ENCODE peak calls at places on chromosomes 6 and 20, in nine cellular contexts. One of them, this sample, is unnamed.

GRCh38 chr20:58784321-58785074 is 66.2 kb downstream of the GNAS-AS1 start:
- DNase-seq in K562: no peak
- DNase-seq in GM12891: no peak
- DNase-seq in sigmoid colon: peak; percentile 58
- DNase-seq in lower leg skin: no peak
- DNase-seq in right lobe of liver: no peak
- DNase-seq in heart left ventricle: no peak
- DNase-seq in NB4: no peak
- DNase-seq in testis: no peak
- DNase-seq in this sample: no peak

GRCh38 chr20:7155282-7155681 is 387.8 kb downstream of the BMP2 start:
- DNase-seq in K562: no peak
- DNase-seq in GM12891: no peak
- DNase-seq in sigmoid colon: no peak
- DNase-seq in lower leg skin: no peak
- DNase-seq in right lobe of liver: no peak
- DNase-seq in heart left ventricle: no peak
- DNase-seq in NB4: no peak
- DNase-seq in testis: no peak
- DNase-seq in this sample: no peak

GRCh38 chr6:122752990-122753687 is 26.4 kb upstream of the FABP7 start:
- DNase-seq in K562: no peak
- DNase-seq in GM12891: no peak
- DNase-seq in sigmoid colon: no peak
- DNase-seq in lower leg skin: no peak
- DNase-seq in right lobe of liver: no peak
- DNase-seq in heart left ventricle: no peak
- DNase-seq in NB4: no peak
- DNase-seq in testis: no peak
- DNase-seq in this sample: peak; percentile 18

GRCh38 chr6:12595161-12595792 is 121.3 kb upstream of the PHACTR1 start:
- DNase-seq in K562: no peak
- DNase-seq in GM12891: no peak
- DNase-seq in sigmoid colon: no peak
- DNase-seq in lower leg skin: no peak
- DNase-seq in right lobe of liver: no peak
- DNase-seq in heart left ventricle: no peak
- DNase-seq in NB4: peak; percentile 52
- DNase-seq in testis: no peak
- DNase-seq in this sample: no peak

GRCh38 chr20:32358632-32358882 is 426 bp downstream of the ASXL1 start:
- DNase-seq in K562: no peak
- DNase-seq in GM12891: no peak
- DNase-seq in sigmoid colon: no peak
- DNase-seq in lower leg skin: no peak
- DNase-seq in right lobe of liver: no peak
- DNase-seq in heart left ventricle: no peak
- DNase-seq in NB4: no peak
- DNase-seq in testis: no peak
- DNase-seq in this sample: no peak

GRCh38 chr20:60837386-60837785 is 414.7 kb upstream of the CDH4 start:
- DNase-seq in K562: no peak
- DNase-seq in GM12891: no peak
- DNase-seq in sigmoid colon: no peak
- DNase-seq in lower leg skin: no peak
- DNase-seq in right lobe of liver: no peak
- DNase-seq in heart left ventricle: no peak
- DNase-seq in NB4: no peak
- DNase-seq in testis: no peak
- DNase-seq in this sample: no peak

GRCh38 chr20:12084482-12084881 is 166.8 kb downstream of the BTBD3 start:
- DNase-seq in K562: no peak
- DNase-seq in GM12891: no peak
- DNase-seq in sigmoid colon: no peak
- DNase-seq in lower leg skin: no peak
- DNase-seq in right lobe of liver: no peak
- DNase-seq in heart left ventricle: no peak
- DNase-seq in NB4: no peak
- DNase-seq in testis: no peak
- DNase-seq in this sample: no peak

GRCh38 chr6:46626228-46626909 is 26.2 kb downstream of the CYP39A1 start:
- DNase-seq in K562: peak; percentile 19
- DNase-seq in GM12891: no peak
- DNase-seq in sigmoid colon: no peak
- DNase-seq in lower leg skin: no peak
- DNase-seq in right lobe of liver: no peak
- DNase-seq in heart left ventricle: no peak
- DNase-seq in NB4: peak; percentile 27
- DNase-seq in testis: no peak
- DNase-seq in this sample: peak; percentile 20

GRCh38 chr6:13730704-13731103 is 19.1 kb upstream of the RANBP9 start:
- DNase-seq in K562: no peak
- DNase-seq in GM12891: no peak
- DNase-seq in sigmoid colon: no peak
- DNase-seq in lower leg skin: no peak
- DNase-seq in right lobe of liver: no peak
- DNase-seq in heart left ventricle: no peak
- DNase-seq in NB4: no peak
- DNase-seq in testis: no peak
- DNase-seq in this sample: no peak

GRCh38 chr20:63490416-63490815 is 8.5 kb downstream of the EEF1A2 start:
- DNase-seq in K562: no peak
- DNase-seq in GM12891: no peak
- DNase-seq in sigmoid colon: no peak
- DNase-seq in lower leg skin: no peak
- DNase-seq in right lobe of liver: no peak
- DNase-seq in heart left ventricle: peak; percentile 34
- DNase-seq in NB4: no peak
- DNase-seq in testis: no peak
- DNase-seq in this sample: no peak

GRCh38 chr6:108528878-108529277 is 31.8 kb upstream of the FOXO3 start:
- DNase-seq in K562: no peak
- DNase-seq in GM12891: no peak
- DNase-seq in sigmoid colon: no peak
- DNase-seq in lower leg skin: no peak
- DNase-seq in right lobe of liver: no peak
- DNase-seq in heart left ventricle: no peak
- DNase-seq in NB4: no peak
- DNase-seq in testis: no peak
- DNase-seq in this sample: no peak

GRCh38 chr6:157552171-157552747 is 171.3 kb downstream of the ZDHHC14 start:
- DNase-seq in K562: no peak
- DNase-seq in GM12891: no peak
- DNase-seq in sigmoid colon: no peak
- DNase-seq in lower leg skin: no peak
- DNase-seq in right lobe of liver: no peak
- DNase-seq in heart left ventricle: no peak
- DNase-seq in NB4: no peak
- DNase-seq in testis: no peak
- DNase-seq in this sample: no peak

GRCh38 chr6:35318200-35318844 is 20.7 kb downstream of the DEF6 start:
- DNase-seq in K562: no peak
- DNase-seq in GM12891: no peak
- DNase-seq in sigmoid colon: peak; percentile 90
- DNase-seq in lower leg skin: peak; percentile 54
- DNase-seq in right lobe of liver: peak; percentile 95
- DNase-seq in heart left ventricle: peak; percentile 73
- DNase-seq in NB4: no peak
- DNase-seq in testis: peak; percentile 82
- DNase-seq in this sample: no peak
- TF ChIP-seq POLR2A in K562: no peak
- TF ChIP-seq POLR2A in GM12891: no peak
- TF ChIP-seq POLR2A in sigmoid colon: no peak
- TF ChIP-seq POLR2A in lower leg skin: no peak
- TF ChIP-seq POLR2A in right lobe of liver: peak; percentile 36
- TF ChIP-seq POLR2A in heart left ventricle: peak; percentile 28
- TF ChIP-seq POLR2A in NB4: no peak
- TF ChIP-seq POLR2A in testis: no peak
- TF ChIP-seq POLR2A in this sample: no peak

GRCh38 chr6:169700296-169700695 is 1.5 kb downstream of the WDR27 start:
- DNase-seq in K562: no peak
- DNase-seq in GM12891: no peak
- DNase-seq in sigmoid colon: no peak
- DNase-seq in lower leg skin: no peak
- DNase-seq in right lobe of liver: no peak
- DNase-seq in heart left ventricle: no peak
- DNase-seq in NB4: peak; percentile 67
- DNase-seq in testis: no peak
- DNase-seq in this sample: no peak

GRCh38 chr6:169702640-169703246 is 817 bp downstream of the C6orf120 start:
- DNase-seq in K562: peak; percentile 60
- DNase-seq in GM12891: peak; percentile 22
- DNase-seq in sigmoid colon: no peak
- DNase-seq in lower leg skin: no peak
- DNase-seq in right lobe of liver: no peak
- DNase-seq in heart left ventricle: no peak
- DNase-seq in NB4: peak; percentile 76
- DNase-seq in testis: peak; percentile 41
- DNase-seq in this sample: no peak

GRCh38 chr6:169701218-169701952 is 444 bp downstream of the WDR27 start:
- DNase-seq in K562: peak; percentile 59
- DNase-seq in GM12891: no peak
- DNase-seq in sigmoid colon: peak; percentile 73
- DNase-seq in lower leg skin: no peak
- DNase-seq in right lobe of liver: no peak
- DNase-seq in heart left ventricle: no peak
- DNase-seq in NB4: no peak
- DNase-seq in testis: peak; percentile 38
- DNase-seq in this sample: peak; percentile 60

GRCh38 chr6:169707772-169708171 is 5.8 kb downstream of the C6orf120 start:
- DNase-seq in K562: peak; percentile 35
- DNase-seq in GM12891: no peak
- DNase-seq in sigmoid colon: no peak
- DNase-seq in lower leg skin: no peak
- DNase-seq in right lobe of liver: no peak
- DNase-seq in heart left ventricle: no peak
- DNase-seq in NB4: peak; percentile 22
- DNase-seq in testis: no peak
- DNase-seq in this sample: no peak

DNA sequence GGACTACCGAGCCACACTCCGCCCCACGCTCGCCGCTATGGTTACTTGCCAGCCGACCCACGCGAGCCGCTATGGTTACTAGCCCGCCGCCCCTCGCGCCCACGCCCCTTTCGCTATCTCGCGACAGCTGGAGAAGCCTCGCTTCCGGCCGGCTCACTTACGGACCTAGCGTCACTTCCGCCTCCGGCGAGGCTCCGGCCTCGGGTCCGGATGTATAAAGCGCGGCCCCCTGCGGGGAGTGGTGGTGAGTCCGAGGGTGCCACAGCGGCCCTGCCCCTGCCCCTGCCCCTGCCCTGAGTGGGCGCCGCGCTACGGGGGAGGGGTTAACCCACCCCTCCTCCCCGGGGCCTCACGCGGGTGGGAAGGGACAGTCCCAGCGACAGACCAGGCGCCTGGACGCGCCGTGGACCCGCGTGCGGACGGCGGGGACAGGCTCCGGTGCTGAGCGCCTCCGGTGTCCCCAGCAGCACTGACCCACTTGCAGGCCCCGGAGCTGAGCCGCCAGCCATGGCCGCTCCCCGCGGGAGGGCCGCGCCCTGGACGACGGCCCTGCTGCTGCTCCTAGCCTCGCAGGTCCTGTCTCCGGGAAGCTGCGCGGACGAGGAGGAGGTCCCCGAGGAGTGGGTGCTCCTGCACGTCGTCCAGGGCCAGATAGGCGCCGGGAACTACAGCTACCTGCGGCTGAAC is at the start of the genes C6orf120 and WDR27:
- DNase-seq in K562: peak; percentile 99
- DNase-seq in GM12891: peak; percentile 92
- DNase-seq in sigmoid colon: peak; percentile 98
- DNase-seq in lower leg skin: peak; percentile 95
- DNase-seq in right lobe of liver: peak; percentile 98
- DNase-seq in heart left ventricle: peak; percentile 97
- DNase-seq in NB4: peak; percentile 99
- DNase-seq in testis: peak; percentile 98
- DNase-seq in this sample: peak; percentile 97
- TF ChIP-seq POLR2A in K562: peak; percentile 96
- TF ChIP-seq POLR2A in GM12891: peak; percentile 88
- TF ChIP-seq POLR2A in sigmoid colon: peak; percentile 94
- TF ChIP-seq POLR2A in lower leg skin: no peak
- TF ChIP-seq POLR2A in right lobe of liver: peak; percentile 97
- TF ChIP-seq POLR2A in heart left ventricle: peak; percentile 91
- TF ChIP-seq POLR2A in NB4: peak; percentile 84
- TF ChIP-seq POLR2A in testis: peak; percentile 82
- TF ChIP-seq POLR2A in this sample: peak; percentile 93

DNA sequence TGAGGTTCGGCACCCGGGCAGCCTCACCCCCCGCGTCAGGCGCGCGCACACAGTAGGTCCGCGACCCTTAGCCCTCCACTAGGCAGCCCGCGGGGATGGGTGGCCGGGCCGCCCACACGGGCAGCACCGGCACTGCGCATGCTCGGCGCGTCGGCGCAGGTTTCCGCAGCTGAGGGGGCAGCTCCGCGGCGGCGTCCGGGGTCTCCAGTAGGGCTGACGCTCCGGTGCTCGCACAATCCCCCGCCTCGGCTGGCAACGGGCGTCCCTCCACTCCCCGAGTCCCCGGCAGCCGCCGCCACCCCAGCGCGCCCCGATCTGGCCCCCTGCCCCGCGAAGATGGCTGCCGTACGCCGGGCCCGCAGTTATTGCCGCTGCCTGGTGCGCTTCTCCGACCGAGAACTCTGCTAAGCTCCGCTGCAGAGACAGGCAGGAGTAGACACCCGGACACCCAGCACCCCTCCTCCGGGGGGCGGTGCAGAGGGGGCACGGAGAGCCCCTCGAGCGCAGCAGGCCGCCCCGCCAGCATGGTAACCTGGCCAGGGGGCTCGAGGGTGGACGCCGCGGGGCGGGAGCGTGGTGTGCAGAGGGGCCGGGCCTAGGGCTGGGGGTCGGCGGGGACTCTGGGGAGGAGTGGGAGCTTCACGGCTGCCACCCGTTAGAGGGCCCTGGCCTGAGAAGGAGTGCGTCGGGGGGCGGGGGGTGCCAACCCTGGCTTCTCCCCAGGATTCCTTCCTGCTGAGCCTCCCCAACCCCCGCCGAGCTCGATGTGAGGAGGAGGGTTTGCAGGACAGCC is at the start of gene FBXO9:
- DNase-seq in K562: peak; percentile 80
- DNase-seq in GM12891: peak; percentile 70
- DNase-seq in sigmoid colon: peak; percentile 78
- DNase-seq in lower leg skin: peak; percentile 40
- DNase-seq in right lobe of liver: peak; percentile 82
- DNase-seq in heart left ventricle: peak; percentile 74
- DNase-seq in NB4: peak; percentile 78
- DNase-seq in testis: peak; percentile 82
- DNase-seq in this sample: peak; percentile 86
- TF ChIP-seq POLR2A in K562: peak; percentile 76
- TF ChIP-seq POLR2A in GM12891: peak; percentile 69
- TF ChIP-seq POLR2A in sigmoid colon: peak; percentile 61
- TF ChIP-seq POLR2A in lower leg skin: no peak
- TF ChIP-seq POLR2A in right lobe of liver: peak; percentile 62
- TF ChIP-seq POLR2A in heart left ventricle: peak; percentile 62
- TF ChIP-seq POLR2A in NB4: peak; percentile 73
- TF ChIP-seq POLR2A in testis: peak; percentile 20
- TF ChIP-seq POLR2A in this sample: peak; percentile 51

DNA sequence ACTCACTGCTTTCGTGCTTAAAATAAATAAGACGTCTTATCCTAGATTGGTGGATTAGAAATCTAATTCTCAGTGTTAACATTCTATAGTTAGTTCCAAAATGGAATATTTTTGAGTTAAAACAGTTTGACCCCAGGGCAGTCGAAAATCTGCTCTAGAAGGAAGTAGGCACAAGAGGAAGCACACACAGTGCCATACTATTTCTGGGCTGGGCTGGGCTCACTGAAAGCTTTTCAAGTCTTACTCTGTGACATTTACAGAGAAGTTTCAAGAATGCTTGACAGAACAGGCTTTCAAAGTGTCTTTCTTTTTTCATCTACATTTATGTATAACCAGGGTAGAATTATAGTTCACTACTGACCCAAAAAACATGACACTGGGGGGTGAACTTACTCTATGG is 209.8 kb downstream of the SOD2 start:
- DNase-seq in K562: no peak
- DNase-seq in GM12891: no peak
- DNase-seq in sigmoid colon: no peak
- DNase-seq in lower leg skin: no peak
- DNase-seq in right lobe of liver: no peak
- DNase-seq in heart left ventricle: no peak
- DNase-seq in NB4: no peak
- DNase-seq in testis: no peak
- DNase-seq in this sample: no peak
- TF ChIP-seq POLR2A in K562: no peak
- TF ChIP-seq POLR2A in GM12891: no peak
- TF ChIP-seq POLR2A in sigmoid colon: no peak
- TF ChIP-seq POLR2A in lower leg skin: no peak
- TF ChIP-seq POLR2A in right lobe of liver: no peak
- TF ChIP-seq POLR2A in heart left ventricle: no peak
- TF ChIP-seq POLR2A in NB4: no peak
- TF ChIP-seq POLR2A in testis: no peak
- TF ChIP-seq POLR2A in this sample: no peak